ENCODE peak calls at places on chromosomes 5 and 9, in four cellular contexts. Z, J, U and B are unnamed samples.
A peak's percentile ranks its signal among the peaks of the same experiment; 100 is the strongest.

GRCh38 chr5:76709762-76710161 is 6.2 kb upstream of the F2R start:
- DNase-seq in Z (no peak), J (no peak), U (no peak), B (no peak)

GRCh38 chr5:65835191-65835590 is 91.2 kb upstream of the ERBIN start:
- DNase-seq in Z (no peak), J (no peak), U (no peak), B (no peak)

GRCh38 chr5:31770157-31770556 is 131.2 kb downstream of the PDZD2 start:
- DNase-seq in Z (peak; percentile 47), J (no peak), U (no peak), B (no peak)

GRCh38 chr9:83266618-83267543 is 203.9 kb upstream of the RASEF start:
- DNase-seq in Z (no peak), J (peak; percentile 44), U (no peak), B (no peak)

GRCh38 chr5:54713923-54714581 is 196.5 kb downstream of the SNX18 start:
- DNase-seq in Z (no peak), J (peak; percentile 90), U (no peak), B (no peak)

GRCh38 chr5:52997424-52997823 is 8.3 kb downstream of the ITGA2 start:
- DNase-seq in Z (no peak), J (no peak), U (no peak), B (no peak)

GRCh38 chr5:139904566-139905400 is 109.2 kb downstream of the PSD2 start:
- DNase-seq in Z (peak; percentile 82), J (no peak), U (no peak), B (no peak)

GRCh38 chr5:64163135-64163534 is 2.5 kb upstream of the RNF180 start:
- DNase-seq in Z (no peak), J (no peak), U (no peak), B (no peak)

GRCh38 chr5:150295172-150295611 is 5.6 kb upstream of the CAMK2A start:
- DNase-seq in Z (no peak), J (peak; percentile 56), U (no peak), B (peak; percentile 40)

GRCh38 chr5:142686210-142686734 is 382 bp upstream of the FGF1 start:
- DNase-seq in Z (peak; percentile 37), J (no peak), U (no peak), B (no peak)

GRCh38 chr9:134598884-134599245 is 42.7 kb upstream of the COL5A1 start:
- DNase-seq in Z (no peak), J (no peak), U (peak; percentile 11), B (no peak)

GRCh38 chr9:109010676-109011655 is 2.3 kb downstream of the CTNNAL1 start:
- DNase-seq in Z (no peak), J (peak; percentile 83), U (no peak), B (no peak)

GRCh38 chr9:129752915-129753724 is at the start of gene PTGES:
- DNase-seq in Z (peak; percentile 61), J (peak; percentile 82), U (peak; percentile 53), B (peak; percentile 35)

GRCh38 chr9:34047864-34048729 is 590 bp downstream of the UBAP2 start:
- DNase-seq in Z (peak; percentile 59), J (no peak), U (no peak), B (no peak)

GRCh38 chr9:134659688-134660131 is 18.1 kb downstream of the COL5A1 start:
- DNase-seq in Z (no peak), J (no peak), U (no peak), B (no peak)

GRCh38 chr9:14144215-14144614 is 169.7 kb downstream of the NFIB start:
- DNase-seq in Z (no peak), J (no peak), U (no peak), B (no peak)

GRCh38 chr9:82781965-82782392 is 281.0 kb downstream of the RASEF start:
- DNase-seq in Z (no peak), J (no peak), U (no peak), B (no peak)

GRCh38 chr9:74500584-74500924 is 3.4 kb downstream of the RORB start:
- DNase-seq in Z (peak; percentile 68), J (no peak), U (no peak), B (no peak)

GRCh38 chr9:77843088-77843985 is 188.3 kb downstream of the GNAQ start:
- DNase-seq in Z (peak; percentile 45), J (no peak), U (no peak), B (no peak)

GRCh38 chr9:129869585-129870501 is 34.6 kb downstream of the USP20 start:
- DNase-seq in Z (no peak), J (no peak), U (no peak), B (no peak)

DNA sequence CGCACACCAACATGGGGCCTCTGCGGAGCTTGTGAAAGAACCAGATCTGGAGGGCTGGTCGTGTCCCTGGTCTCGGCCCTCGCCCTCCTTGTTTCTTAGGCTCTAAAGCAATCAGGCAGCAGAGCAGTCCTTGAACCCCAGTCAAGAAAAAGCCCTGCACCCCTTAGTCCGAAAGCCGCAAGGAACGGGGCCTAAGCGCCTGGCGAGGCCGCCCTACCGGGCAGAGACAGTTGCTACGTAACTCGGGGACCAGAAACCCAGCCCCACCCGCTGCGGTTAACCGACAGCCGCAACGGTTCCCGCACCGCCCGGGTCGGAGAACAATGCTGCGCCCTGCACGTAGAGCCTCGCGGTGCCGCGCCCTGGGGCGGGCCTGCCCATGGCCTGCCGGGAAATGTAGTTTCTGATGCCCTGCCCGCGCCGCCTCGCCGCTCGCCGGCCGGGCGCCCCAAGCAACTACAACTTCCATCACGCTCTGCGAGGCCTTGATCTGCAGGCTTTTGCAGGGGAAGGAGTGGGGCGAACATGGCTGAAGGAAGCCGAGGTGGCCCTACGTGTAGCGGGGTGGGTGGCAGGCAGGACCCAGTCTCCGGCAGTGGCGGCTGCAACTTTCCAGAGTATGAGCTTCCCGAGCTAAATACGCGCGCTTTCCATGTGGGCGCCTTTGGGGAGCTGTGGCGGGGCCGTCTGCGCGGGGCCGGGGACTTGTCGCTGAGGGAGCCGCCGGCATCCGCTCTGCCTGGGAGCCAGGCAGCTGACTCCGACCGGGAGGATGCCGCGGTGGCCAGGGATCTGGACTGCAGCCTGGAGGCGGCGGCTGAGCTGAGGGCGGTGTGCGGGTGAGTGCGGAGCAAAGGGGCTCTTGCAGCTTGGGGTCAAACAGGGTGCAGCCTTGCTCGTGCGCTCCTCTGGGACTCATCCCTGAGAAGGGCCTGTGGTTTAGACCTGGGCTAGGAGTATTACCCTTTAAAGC is at the start of gene SNAPC3:
- DNase-seq in Z (peak; percentile 98), J (peak; percentile 95), U (peak; percentile 79), B (peak; percentile 65)
- TF ChIP-seq CTCF in Z (no peak), J (no peak), U (no peak), B (no peak)

DNA sequence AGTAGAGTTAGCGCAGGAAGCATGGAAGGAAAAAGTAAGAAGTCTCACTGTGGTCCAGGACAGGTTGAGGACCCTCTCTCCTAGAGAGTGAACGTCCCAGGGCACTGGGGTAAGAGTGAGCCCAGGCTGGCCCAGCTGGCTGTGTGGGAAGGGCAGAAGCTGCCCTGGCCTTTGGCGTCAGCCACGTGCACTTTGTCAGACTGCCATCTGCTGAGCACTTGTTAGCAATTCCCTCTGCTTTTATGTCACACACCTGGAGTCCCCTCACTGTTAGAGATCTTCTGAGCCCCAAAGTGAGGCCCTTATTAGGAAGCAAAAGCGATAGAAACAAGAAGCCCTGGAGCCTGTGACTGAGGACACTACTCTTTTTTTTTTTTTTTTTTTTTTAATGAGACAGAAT is 79.1 kb downstream of the UGCG start:
- DNase-seq in Z (peak; percentile 62), J (no peak), U (no peak), B (no peak)
- TF ChIP-seq CTCF in Z (peak; percentile 23), J (no peak), U (no peak), B (no peak)

DNA sequence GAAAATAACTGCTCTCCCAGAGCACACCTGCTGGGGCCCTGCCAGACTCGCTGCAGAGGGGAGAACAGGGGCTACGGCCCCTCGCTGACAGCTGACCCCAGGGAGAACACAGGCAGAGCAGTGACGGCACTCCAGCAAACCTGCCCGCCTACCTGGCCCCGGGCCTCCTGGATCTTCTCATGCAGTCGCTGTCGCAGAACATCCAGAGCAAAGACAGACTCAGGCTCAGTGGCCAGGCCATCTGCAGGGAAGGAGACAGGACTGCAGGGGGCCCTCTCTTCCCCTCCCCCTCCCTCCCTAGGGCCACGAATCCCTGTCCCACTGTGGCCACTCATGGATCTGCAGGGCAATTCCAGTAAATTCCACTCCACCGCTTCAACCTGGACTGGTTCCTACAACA is 2.4 kb downstream of the SURF6 start:
- DNase-seq in Z (no peak), J (no peak), U (no peak), B (no peak)
- TF ChIP-seq CTCF in Z (no peak), J (no peak), U (no peak), B (no peak)

DNA sequence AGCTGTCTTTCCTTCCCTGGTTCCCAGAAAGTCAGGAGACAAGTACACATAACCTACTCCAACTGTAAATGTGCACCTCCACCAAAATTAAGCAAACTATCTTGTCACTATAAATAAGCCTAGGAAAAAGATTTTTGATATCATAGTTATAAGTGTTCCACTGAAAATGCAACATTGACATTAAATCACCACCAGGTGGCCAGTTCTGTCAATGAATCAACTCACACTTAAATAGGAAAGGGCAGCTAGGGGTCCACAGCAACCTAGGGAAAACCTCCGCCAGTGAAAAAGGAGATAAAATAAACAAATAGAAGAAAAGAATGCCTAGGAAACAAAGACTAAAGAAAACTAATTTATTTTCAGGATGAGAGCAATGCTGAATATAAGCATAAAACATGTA is 243.0 kb upstream of the PTPRD start:
- DNase-seq in Z (peak; percentile 76), J (peak; percentile 43), U (no peak), B (no peak)
- TF ChIP-seq CTCF in Z (peak; percentile 85), J (peak; percentile 43), U (no peak), B (no peak)

GRCh38 chr5:4212071-4212739 is 616.6 kb downstream of the IRX1 start:
- DNase-seq in Z (no peak), J (no peak), U (no peak), B (no peak)

GRCh38 chr5:4220016-4220415 is 624.4 kb downstream of the IRX1 start:
- DNase-seq in Z (no peak), J (no peak), U (no peak), B (no peak)

GRCh38 chr5:4216142-4216541 is 620.5 kb downstream of the IRX1 start:
- DNase-seq in Z (no peak), J (no peak), U (no peak), B (no peak)

GRCh38 chr5:4212981-4213819 is 617.6 kb downstream of the IRX1 start:
- DNase-seq in Z (peak; percentile 66), J (no peak), U (no peak), B (no peak)

GRCh38 chr5:4215143-4215542 is 619.5 kb downstream of the IRX1 start:
- DNase-seq in Z (no peak), J (no peak), U (no peak), B (no peak)
- TF ChIP-seq CTCF in Z (no peak), J (no peak), U (no peak), B (no peak)

GRCh38 chr5:1883120-1883924 is 597 bp upstream of the IRX4 start:
- DNase-seq in Z (peak; percentile 76), J (no peak), U (no peak), B (no peak)
- TF ChIP-seq CTCF in Z (no peak), J (no peak), U (no peak), B (no peak)